ENCODE peak calls at places on chromosomes 5 and 9, in ten cellular contexts. G is trophoblast cell, K is fibroblast of lung, V is ascending aorta, T is esophagus squamous epithelium, F is astrocyte, L is ovary, S is adipocyte, U is Peyer's patch, Z is mammary epithelial cell. Y is an unnamed sample. For H3K4me1 and H3K9me3, the result is how much of the 10 kb centered on the place peaks cover.

GRCh38 chr9:38619556-38620447 is 594 bp downstream of the ANKRD18A start:
- DNase-seq in G (peak), K (no peak), V (no peak), T (no peak), F (no peak), L (no peak), S (peak), U (peak), Z (peak), Y (no peak)

GRCh38 chr9:130143974-130144373 is 28.2 kb upstream of the NCS1 start:
- DNase-seq in G (no peak), K (peak), V (peak), T (no peak), F (peak), L (peak), S (no peak), U (no peak), Z (no peak), Y (no peak)

GRCh38 chr9:79408617-79409016 is 163.1 kb upstream of the TLE4 start:
- DNase-seq in G (no peak), K (no peak), V (no peak), T (no peak), F (peak), L (no peak), S (no peak), U (no peak), Z (no peak), Y (no peak)

GRCh38 chr5:68376931-68377330 is 161.4 kb downstream of the PIK3R1 start:
- DNase-seq in G (no peak), K (peak), V (no peak), T (no peak), F (no peak), L (no peak), S (peak), U (no peak), Z (peak), Y (no peak)

GRCh38 chr9:102844754-102845153 is 150.4 kb upstream of the CYLC2 start:
- DNase-seq in G (no peak), K (no peak), V (no peak), T (no peak), F (no peak), L (no peak), S (no peak), U (no peak), Z (no peak), Y (no peak)

GRCh38 chr5:115377468-115378217 is 81.2 kb upstream of the CCDC112 start:
- DNase-seq in G (no peak), K (peak), V (no peak), T (no peak), F (peak), L (no peak), S (peak), U (no peak), Z (peak), Y (no peak)

GRCh38 chr5:137743031-137743640 is 7.2 kb upstream of the KLHL3 start:
- DNase-seq in G (peak), K (peak), V (no peak), T (no peak), F (peak), L (peak), S (peak), U (peak), Z (peak), Y (peak)

GRCh38 chr5:160938532-160938931 is 86.5 kb upstream of the ATP10B start:
- DNase-seq in G (no peak), K (no peak), V (no peak), T (no peak), F (no peak), L (no peak), S (no peak), U (peak), Z (peak), Y (no peak)

GRCh38 chr9:113886003-113886324 is 9.9 kb downstream of the ZNF618 start:
- DNase-seq in G (no peak), K (peak), V (no peak), T (no peak), F (peak), L (peak), S (no peak), U (no peak), Z (no peak), Y (peak)

GRCh38 chr5:155332618-155333017 is 319.1 kb downstream of the KIF4B start:
- DNase-seq in G (no peak), K (no peak), V (no peak), T (no peak), F (no peak), L (no peak), S (no peak), U (no peak), Z (no peak), Y (no peak)

GRCh38 chr9:33161589-33162132 is 5.5 kb downstream of the B4GALT1 start:
- DNase-seq in G (peak), K (no peak), V (no peak), T (no peak), F (no peak), L (no peak), S (peak), U (no peak), Z (peak), Y (no peak)

GRCh38 chr9:111961575-111961974 is 65.0 kb downstream of the UGCG start:
- DNase-seq in G (no peak), K (peak), V (no peak), T (no peak), F (peak), L (no peak), S (no peak), U (peak), Z (no peak), Y (peak)

GRCh38 chr9:19379697-19380046 is 364 bp downstream of the RPS6 start:
- DNase-seq in G (no peak), K (no peak), V (no peak), T (no peak), F (no peak), L (no peak), S (peak), U (peak), Z (no peak), Y (no peak)

GRCh38 chr5:42719034-42719433 is 37.6 kb upstream of the CCDC152 start:
- DNase-seq in G (no peak), K (no peak), V (no peak), T (no peak), F (peak), L (no peak), S (no peak), U (no peak), Z (no peak), Y (no peak)

GRCh38 chr5:93602261-93603149 is 19.5 kb downstream of the NR2F1 start:
- DNase-seq in G (no peak), K (no peak), V (no peak), T (no peak), F (no peak), L (no peak), S (no peak), U (no peak), Z (no peak), Y (no peak)

GRCh38 chr9:108033976-108034964 is 544.7 kb upstream of the KLF4 start:
- DNase-seq in G (peak), K (peak), V (no peak), T (no peak), F (peak), L (no peak), S (peak), U (no peak), Z (peak), Y (no peak)

GRCh38 chr9:125635888-125636287 is 71.1 kb downstream of the MAPKAP1 start:
- DNase-seq in G (no peak), K (no peak), V (no peak), T (no peak), F (no peak), L (no peak), S (no peak), U (no peak), Z (no peak), Y (no peak)

GRCh38 chr9:13116292-13116691 is 163.2 kb downstream of the MPDZ start:
- DNase-seq in G (no peak), K (no peak), V (no peak), T (no peak), F (no peak), L (no peak), S (no peak), U (no peak), Z (no peak), Y (no peak)
- H3K4me1 ChIP-seq in G (under half), K (under half), V (under half), T (under half), F (under half), L (under half), S (under half), U (under half), Z (under half), Y (under half)

GRCh38 chr5:111551569-111552275 is 39.4 kb upstream of the STARD4 start:
- DNase-seq in G (no peak), K (no peak), V (no peak), T (no peak), F (peak), L (no peak), S (no peak), U (no peak), Z (no peak), Y (no peak)
- H3K4me3 ChIP-seq in G (no peak), K (no peak), V (no peak), T (no peak), F (peak), L (no peak), S (no peak), U (no peak), Z (no peak), Y (no peak)

GRCh38 chr9:35140097-35140496 is 21.7 kb upstream of the UNC13B start:
- DNase-seq in G (no peak), K (no peak), V (no peak), T (no peak), F (no peak), L (no peak), S (no peak), U (no peak), Z (no peak), Y (no peak)
- H3K9me3 ChIP-seq in G (under half), K (under half), V (under half), T (under half), F (under half), L (under half), S (half or more), U (under half), Z (under half), Y (under half)

GRCh38 chr9:12091865-12092527 is 601.2 kb upstream of the TYRP1 start:
- DNase-seq in G (peak), K (no peak), V (no peak), T (no peak), F (no peak), L (no peak), S (no peak), U (no peak), Z (no peak), Y (no peak)

DNA sequence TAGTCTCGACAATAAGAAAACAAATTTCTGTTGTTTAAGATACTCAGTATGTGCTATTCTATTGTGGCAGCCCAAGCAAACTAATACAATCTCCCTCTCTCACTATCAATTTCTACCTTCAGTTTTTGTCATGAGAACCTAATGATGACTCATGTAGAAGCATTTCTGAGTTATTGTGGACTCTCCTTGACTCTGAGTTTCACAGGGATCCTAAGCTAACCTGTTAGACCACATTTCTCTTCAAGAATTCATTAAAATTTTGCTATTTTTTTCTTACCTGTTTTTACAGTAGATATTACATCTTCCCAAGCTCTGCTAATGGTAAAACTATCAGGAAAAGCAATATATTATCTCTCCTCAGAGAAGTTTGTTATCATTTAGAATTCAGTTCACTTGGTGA is 599.1 kb upstream of the TYRP1 start:
- DNase-seq in G (no peak), K (no peak), V (no peak), T (no peak), F (no peak), L (no peak), S (no peak), U (no peak), Z (no peak), Y (no peak)
- H3K4me1 ChIP-seq in G (under half), K (under half), V (under half), T (under half), F (under half), L (under half), S (under half), U (under half), Z (under half), Y (under half)

DNA sequence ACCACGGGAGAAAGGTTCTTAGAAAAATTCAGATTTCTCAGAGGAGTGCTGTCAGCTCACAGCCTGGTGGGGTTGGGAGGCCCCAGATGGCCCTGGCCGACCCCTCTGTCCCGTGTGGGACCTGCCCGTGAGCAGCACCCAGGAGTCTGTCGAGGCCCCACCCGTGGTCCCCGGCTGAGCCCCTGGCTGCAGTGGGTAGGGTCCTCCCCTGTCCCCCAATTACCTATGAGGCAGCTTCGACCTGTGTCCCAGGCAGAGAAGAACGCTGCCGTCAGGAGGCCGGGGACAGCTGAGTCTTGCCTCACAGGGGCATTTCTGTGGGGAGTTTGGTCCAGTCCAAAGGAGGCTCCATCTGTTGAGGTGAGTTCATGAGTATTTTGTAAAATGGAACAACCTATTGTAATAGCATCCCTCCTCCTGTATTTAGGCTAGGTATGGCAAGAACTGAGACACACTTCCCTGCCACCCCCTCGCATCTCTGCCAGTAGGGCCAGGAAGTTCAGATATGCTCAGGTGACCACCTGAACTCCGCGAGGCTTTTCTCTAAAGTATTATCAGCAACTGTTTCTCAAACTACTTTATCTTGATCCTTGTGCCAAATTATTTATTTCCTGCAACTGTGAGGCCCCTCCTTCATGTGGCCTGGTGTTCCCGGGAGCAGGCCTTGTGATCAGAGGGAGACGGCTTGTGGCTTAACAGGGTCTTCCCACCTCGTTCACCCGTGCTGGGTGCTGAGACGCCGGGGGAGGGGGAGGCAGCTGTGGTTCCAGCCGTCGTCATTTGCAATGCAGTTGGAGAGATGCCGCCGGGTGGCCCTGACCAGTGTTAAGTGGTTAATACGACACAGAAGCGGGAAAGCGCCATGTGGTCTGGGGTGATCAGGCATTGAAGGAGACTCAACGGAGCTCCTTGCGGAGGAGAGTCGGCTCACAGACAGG is 1.7 kb downstream of the AHRR start:
- DNase-seq in G (no peak), K (no peak), V (no peak), T (no peak), F (peak), L (no peak), S (peak), U (no peak), Z (no peak), Y (no peak)
- H3K4me3 ChIP-seq in G (no peak), K (peak), V (no peak), T (peak), F (peak), L (no peak), S (peak), U (peak), Z (no peak), Y (no peak)

DNA sequence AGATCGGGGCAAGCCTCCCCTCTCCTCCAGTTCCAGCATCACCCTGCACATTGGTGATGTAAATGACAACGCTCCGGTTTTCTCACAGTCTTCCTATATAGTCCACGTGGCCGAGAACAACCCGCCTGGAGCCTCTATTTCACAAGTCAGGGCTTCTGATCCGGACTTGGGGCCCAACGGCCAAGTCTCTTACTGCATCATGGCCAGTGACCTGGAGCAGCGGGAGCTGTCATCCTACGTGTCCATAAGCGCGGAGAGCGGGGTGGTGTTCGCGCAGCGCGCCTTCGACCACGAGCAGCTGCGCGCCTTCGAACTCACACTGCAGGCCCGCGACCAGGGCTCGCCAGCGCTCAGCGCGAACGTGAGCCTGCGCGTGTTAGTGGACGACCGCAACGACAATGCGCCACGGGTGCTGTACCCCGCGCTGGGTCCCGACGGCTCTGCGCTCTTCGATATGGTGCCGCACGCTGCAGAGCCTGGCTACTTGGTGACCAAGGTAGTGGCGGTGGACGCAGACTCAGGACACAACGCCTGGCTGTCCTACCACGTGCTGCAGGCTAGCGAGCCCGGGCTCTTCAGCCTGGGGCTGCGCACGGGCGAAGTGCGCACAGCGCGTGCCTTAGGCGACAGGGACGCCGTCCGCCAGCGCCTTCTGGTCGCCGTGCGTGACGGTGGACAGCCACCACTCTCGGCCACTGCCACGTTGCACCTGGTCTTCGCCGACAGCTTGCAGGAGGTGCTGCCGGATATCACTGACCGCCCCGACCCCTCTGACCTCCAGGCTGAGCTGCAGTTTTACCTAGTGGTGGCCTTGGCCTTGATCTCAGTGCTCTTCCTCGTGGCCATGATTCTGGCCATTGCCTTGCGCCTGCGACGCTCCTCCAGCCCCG is 1.9 kb downstream of the PCDHGB4 start:
- DNase-seq in G (no peak), K (no peak), V (no peak), T (no peak), F (no peak), L (no peak), S (no peak), U (no peak), Z (no peak), Y (no peak)
- H3K9me3 ChIP-seq in G (under half), K (under half), V (half or more), T (half or more), F (under half), L (under half), S (half or more), U (under half), Z (under half), Y (under half)

DNA sequence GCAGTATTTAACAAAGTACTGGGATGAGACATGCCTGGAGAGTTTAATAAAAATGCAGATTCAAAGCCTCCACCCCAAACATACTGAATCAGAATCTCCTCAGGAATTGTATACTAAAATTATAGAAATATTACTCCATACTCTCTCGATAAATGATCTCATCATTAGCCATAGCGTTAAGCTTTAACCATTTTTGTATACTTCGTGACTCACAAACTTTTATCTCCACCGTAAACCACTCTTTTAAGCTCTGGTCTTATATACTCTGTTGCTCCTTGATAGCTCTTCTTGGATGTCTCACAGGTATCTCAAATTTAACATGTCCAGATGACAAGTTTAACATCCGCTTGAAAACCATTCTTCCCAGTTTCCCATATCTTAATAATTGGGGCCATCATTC is 327.8 kb downstream of the ADGRV1 start:
- DNase-seq in G (no peak), K (no peak), V (no peak), T (no peak), F (no peak), L (no peak), S (no peak), U (no peak), Z (no peak), Y (no peak)
- H3K4me1 ChIP-seq in G (under half), K (under half), V (under half), T (half or more), F (under half), L (under half), S (under half), U (under half), Z (under half), Y (under half)

DNA sequence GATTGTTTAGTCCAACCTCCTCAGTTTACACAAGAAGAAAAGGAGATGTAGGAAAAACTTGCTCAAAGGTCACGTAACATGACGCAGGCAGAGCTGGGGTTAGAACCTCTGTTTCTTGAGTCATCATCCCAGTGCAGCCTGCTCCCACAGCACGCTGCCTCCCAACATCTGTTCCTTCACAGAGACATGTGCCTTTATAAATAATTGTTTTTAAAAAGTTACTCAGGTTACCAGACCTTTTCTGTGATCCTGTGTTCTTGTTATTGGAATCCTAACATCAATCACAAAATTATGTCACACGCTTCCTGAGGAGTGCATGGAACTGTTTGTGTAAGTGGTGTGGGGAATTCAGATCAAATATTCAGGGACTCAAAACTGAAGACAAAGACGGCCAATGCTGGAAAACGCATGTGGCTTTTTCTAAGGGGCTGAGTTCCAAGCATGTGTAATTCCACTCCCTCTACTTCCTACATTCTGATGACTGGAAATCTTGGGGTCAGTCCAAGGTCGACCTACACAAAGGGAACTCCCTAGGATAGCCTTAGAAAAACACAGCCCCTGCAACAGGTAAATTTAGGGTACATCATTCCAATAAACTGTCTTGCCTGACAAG is 184.3 kb downstream of the TSSK1B start:
- DNase-seq in G (no peak), K (peak), V (peak), T (no peak), F (peak), L (peak), S (peak), U (peak), Z (no peak), Y (peak)
- H3K4me3 ChIP-seq in G (no peak), K (no peak), V (no peak), T (no peak), F (no peak), L (no peak), S (peak), U (no peak), Z (no peak), Y (no peak)

Y was measured in SJSA1.